ENCODE peak calls at places on chromosomes 3 and 15, in six cellular contexts. F is mucosa of descending colon; E is WTC11; A is ACHN; L is C1 segment of cervical spinal cord; P is stimulated activated CD4-positive, alpha-beta T cell treated with anti-CD3 and anti-CD28 coated beads, Interleukin-12 subunit alpha, Interleukin-12 subunit beta, amount 100 ng/mL, for 4 hours. J is an unnamed sample.
A peak's percentile ranks its signal among the peaks of the same experiment; 100 is the strongest.

GRCh38 chr3:190902292-190902691 is 39.8 kb upstream of the GMNC start:
- DNase-seq in E (no peak), L (no peak), F (no peak), A (no peak), P (no peak), J (no peak)

GRCh38 chr15:57227899-57228298 is 148.4 kb upstream of the CGNL1 start:
- DNase-seq in F (no peak), E (no peak), A (no peak), L (no peak), P (no peak), J (no peak)

GRCh38 chr3:196949750-196950149 is 7.4 kb upstream of the NCBP2 start:
- DNase-seq in L (no peak), P (no peak), F (no peak), E (no peak), A (no peak), J (no peak)

GRCh38 chr3:9036327-9037112 is 73.2 kb upstream of the RAD18 start:
- DNase-seq in E (no peak), P (no peak), L (no peak), A (no peak), F (peak; percentile 53), J (no peak)

GRCh38 chr3:63993653-63994079 is 29.6 kb downstream of the PSMD6 start:
- DNase-seq in E (peak; percentile 72), F (peak; percentile 70), P (peak; percentile 32), L (peak; percentile 30), A (peak; percentile 70), J (peak; percentile 72)

GRCh38 chr3:16456784-16457415 is 56.6 kb downstream of the RFTN1 start:
- DNase-seq in L (no peak), A (no peak), E (no peak), P (no peak), F (no peak), J (no peak)

GRCh38 chr3:168047190-168047795 is 48.4 kb downstream of the GOLIM4 start:
- DNase-seq in E (no peak), A (peak; percentile 83), F (no peak), L (peak; percentile 24), P (no peak), J (no peak)

GRCh38 chr3:41131224-41131623 is 68.1 kb upstream of the CTNNB1 start:
- DNase-seq in F (no peak), P (no peak), A (no peak), E (peak; percentile 28), L (no peak), J (no peak)

GRCh38 chr3:184448321-184449160 is 68.7 kb downstream of the CHRD start:
- DNase-seq in E (no peak), A (peak; percentile 72), P (no peak), L (no peak), F (no peak), J (no peak)

GRCh38 chr3:134317106-134317947 is 56.9 kb downstream of the AMOTL2 start:
- DNase-seq in A (peak; percentile 71), L (no peak), E (no peak), F (no peak), P (no peak), J (no peak)

GRCh38 chr15:55250392-55250791 is 39.2 kb downstream of the RAB27A start:
- DNase-seq in P (no peak), A (no peak), E (no peak), L (no peak), F (no peak), J (no peak)

GRCh38 chr3:107993771-107994170 is 97.1 kb downstream of the CD47 start:
- DNase-seq in P (no peak), F (no peak), E (no peak), L (no peak), A (peak; percentile 16), J (no peak)

GRCh38 chr3:79018671-79019136 is 749.1 kb downstream of the ROBO1 start:
- DNase-seq in P (no peak), A (peak; percentile 60), L (peak; percentile 90), F (peak; percentile 48), E (peak; percentile 65), J (peak; percentile 71)

GRCh38 chr15:50828610-50829206 is 63.2 kb upstream of the SPPL2A start:
- DNase-seq in P (no peak), E (no peak), A (peak; percentile 85), L (no peak), F (no peak), J (no peak)

GRCh38 chr15:89366656-89367393 is 32.2 kb upstream of the POLG start:
- DNase-seq in F (no peak), E (no peak), L (no peak), A (no peak), P (no peak), J (no peak)

GRCh38 chr3:46682156-46682555 is 11.3 kb downstream of the ALS2CL start:
- DNase-seq in A (no peak), E (no peak), F (no peak), P (no peak), L (no peak), J (no peak)

GRCh38 chr3:182325213-182325941 is 467.9 kb upstream of the ATP11B start:
- DNase-seq in F (no peak), E (no peak), A (no peak), L (no peak), P (no peak), J (no peak)

GRCh38 chr3:100072328-100073048 is 41.8 kb downstream of the FILIP1L start:
- DNase-seq in P (no peak), L (no peak), E (no peak), A (no peak), F (no peak), J (no peak)

GRCh38 chr15:83305696-83306291 is 21.3 kb upstream of the BNC1 start:
- DNase-seq in P (no peak), A (no peak), L (no peak), E (peak; percentile 36), F (no peak), J (no peak)

GRCh38 chr15:88038261-88038660 is 218.3 kb downstream of the NTRK3 start:
- DNase-seq in L (no peak), A (no peak), F (no peak), E (no peak), P (no peak), J (no peak)

GRCh38 chr3:125151916-125152315 is 60.6 kb downstream of the SLC12A8 start:
- DNase-seq in L (no peak), F (no peak), P (no peak), E (no peak), A (no peak), J (no peak)

GRCh38 chr15:68617001-68617400 is 38.2 kb downstream of the CORO2B start:
- DNase-seq in F (no peak), A (peak; percentile 17), E (no peak), L (no peak), P (no peak), J (no peak)

GRCh38 chr3:67077656-67078055 is 79.5 kb downstream of the KBTBD8 start:
- DNase-seq in A (no peak), P (no peak), L (no peak), F (no peak), E (no peak), J (no peak)